ENCODE peak calls at places on chromosomes 7 and 10, in ten cellular contexts. O, Y, R, B, D, E, J, C, L and F are unnamed samples.

GRCh38 chr7:152587366-152587765 is 88.6 kb downstream of the XRCC2 start:
- DNase-seq in C (no peak), D (no peak), B (no peak), L (no peak), J (no peak), Y (no peak), E (no peak), O (no peak), R (no peak), F (no peak)

GRCh38 chr7:121011401-121011800 is 22.9 kb downstream of the CPED1 start:
- DNase-seq in D (no peak), Y (no peak), O (no peak), C (no peak), L (no peak), R (no peak), B (no peak), E (no peak), J (no peak), F (no peak)

GRCh38 chr10:72069751-72070501 is 18.4 kb downstream of the SPOCK2 start:
- DNase-seq in L (no peak), O (peak), B (no peak), Y (no peak), R (no peak), D (no peak), E (no peak), J (no peak), C (peak), F (no peak)

GRCh38 chr7:151774951-151775350 is 102.0 kb downstream of the PRKAG2 start:
- DNase-seq in B (no peak), R (no peak), E (no peak), J (no peak), O (no peak), D (no peak), L (no peak), Y (no peak), C (no peak), F (no peak)

GRCh38 chr10:21692909-21693308 is 158.9 kb downstream of the MLLT10 start:
- DNase-seq in J (no peak), E (no peak), L (peak), O (no peak), B (no peak), Y (no peak), R (no peak), D (no peak), C (no peak), F (no peak)

GRCh38 chr10:71727429-71728217 is 8.0 kb upstream of the C10orf105 start:
- DNase-seq in R (no peak), C (peak), E (no peak), O (no peak), Y (no peak), J (peak), D (peak), B (peak), L (peak), F (peak)

GRCh38 chr10:26475448-26475847 is 37.3 kb downstream of the APBB1IP start:
- DNase-seq in J (no peak), C (no peak), B (no peak), R (no peak), D (no peak), Y (no peak), O (no peak), L (no peak), E (no peak), F (no peak)

GRCh38 chr7:7719235-7719634 is 828 bp upstream of the RPA3 start:
- DNase-seq in O (peak), Y (peak), J (peak), L (peak), C (peak), D (peak), B (no peak), E (peak), R (peak), F (peak)

GRCh38 chr7:151696738-151697514 is 177.2 kb upstream of the RHEB start:
- DNase-seq in J (no peak), B (no peak), D (no peak), L (peak), Y (peak), R (peak), O (peak), C (no peak), E (no peak), F (no peak)

GRCh38 chr7:37484460-37485063 is 35.9 kb upstream of the ELMO1 start:
- DNase-seq in J (no peak), C (no peak), R (no peak), Y (no peak), B (no peak), L (no peak), D (no peak), O (no peak), E (no peak), F (no peak)

GRCh38 chr7:130356121-130356759 is 11.6 kb downstream of the CPA5 start:
- DNase-seq in E (no peak), C (peak), B (no peak), J (no peak), O (no peak), D (no peak), R (peak), Y (no peak), L (peak), F (no peak)

GRCh38 chr10:88879754-88880286 is at the start of gene STAMBPL1:
- DNase-seq in Y (no peak), C (peak), E (no peak), R (no peak), O (peak), B (peak), L (peak), J (peak), D (peak), F (peak)

GRCh38 chr7:121167971-121168370 is 160.8 kb upstream of the WNT16 start:
- DNase-seq in C (no peak), D (no peak), B (no peak), J (no peak), O (no peak), L (no peak), R (no peak), Y (no peak), E (no peak), F (no peak)

GRCh38 chr10:73937333-73938020 is 26.5 kb downstream of the PLAU start:
- DNase-seq in L (peak), R (no peak), D (no peak), C (no peak), J (no peak), B (no peak), Y (no peak), O (no peak), E (no peak), F (no peak)

GRCh38 chr7:512541-513311 is 6.9 kb downstream of the PDGFA start:
- DNase-seq in R (no peak), E (no peak), C (no peak), J (no peak), L (no peak), B (no peak), D (no peak), O (peak), Y (no peak), F (no peak)

GRCh38 chr7:35716038-35716803 is 21.3 kb upstream of the HERPUD2 start:
- DNase-seq in Y (no peak), E (no peak), C (no peak), J (no peak), B (no peak), R (no peak), O (no peak), D (no peak), L (no peak), F (no peak)

GRCh38 chr10:348456-348855 is 213.2 kb downstream of the ZMYND11 start:
- DNase-seq in Y (no peak), B (no peak), D (no peak), E (no peak), R (no peak), J (no peak), C (no peak), O (no peak), L (no peak), F (no peak)

GRCh38 chr10:61901829-61902447 is 439 bp downstream of the ARID5B start:
- DNase-seq in O (peak), C (no peak), E (no peak), J (no peak), D (no peak), L (no peak), R (no peak), Y (no peak), B (no peak), F (no peak)

GRCh38 chr7:132590162-132590561 is 13.9 kb upstream of the PLXNA4 start:
- DNase-seq in D (no peak), R (no peak), O (no peak), Y (no peak), L (peak), C (no peak), E (no peak), J (no peak), B (no peak), F (no peak)

GRCh38 chr7:142177869-142178268 is 66.4 kb downstream of the MGAM2 start:
- DNase-seq in O (no peak), Y (no peak), L (no peak), R (no peak), J (no peak), C (peak), D (no peak), E (no peak), B (no peak), F (no peak)

GRCh38 chr10:80511984-80512634 is 25.6 kb upstream of the SH2D4B start:
- DNase-seq in B (no peak), C (no peak), O (no peak), E (no peak), J (no peak), D (no peak), R (no peak), Y (no peak), L (no peak), F (no peak)

GRCh38 chr7:46557295-46557711 is 636.2 kb upstream of the IGFBP3 start:
- DNase-seq in J (no peak), C (no peak), E (no peak), D (no peak), R (peak), L (no peak), B (no peak), O (no peak), Y (no peak), F (no peak)

GRCh38 chr7:151745090-151745638 is 131.8 kb downstream of the PRKAG2 start:
- DNase-seq in R (peak), B (no peak), J (no peak), L (peak), Y (no peak), C (peak), D (no peak), E (no peak), O (no peak), F (peak)

GRCh38 chr10:29598861-29599311 is 35.9 kb downstream of the SVIL start:
- DNase-seq in J (no peak), C (no peak), B (no peak), Y (no peak), E (no peak), L (no peak), R (no peak), O (no peak), D (no peak), F (no peak)

GRCh38 chr10:5469353-5470061 is 29.9 kb downstream of the CALML5 start:
- DNase-seq in R (no peak), L (no peak), J (no peak), Y (no peak), O (no peak), B (no peak), D (no peak), E (no peak), C (no peak), F (no peak)

GRCh38 chr10:48577158-48577557 is 27.7 kb downstream of the ARHGAP22 start:
- DNase-seq in Y (no peak), R (no peak), L (no peak), B (no peak), O (no peak), E (no peak), D (peak), C (peak), J (no peak), F (no peak)

GRCh38 chr10:86057708-86058107 is 308.9 kb downstream of the GRID1 start:
- DNase-seq in Y (no peak), O (no peak), R (no peak), J (no peak), B (no peak), D (no peak), E (no peak), C (no peak), L (no peak), F (no peak)

GRCh38 chr7:14457567-14458453 is 444.7 kb downstream of the DGKB start:
- DNase-seq in E (peak), Y (peak), R (peak), J (no peak), O (peak), L (peak), D (peak), C (peak), B (peak), F (peak)

GRCh38 chr10:20040012-20040411 is 223.8 kb downstream of the PLXDC2 start:
- DNase-seq in L (no peak), B (no peak), C (no peak), R (peak), Y (no peak), E (no peak), O (no peak), J (no peak), D (no peak), F (no peak)

GRCh38 chr10:51023611-51024010 is 50.7 kb upstream of the PRKG1 start:
- DNase-seq in C (no peak), D (no peak), L (no peak), E (no peak), B (no peak), Y (no peak), J (no peak), O (no peak), R (no peak), F (no peak)